ENCODE peak calls at places on chromosomes 16 and 17, in seven cellular contexts. E is stomach, F is H1, Q is HL-60, B is sigmoid colon, T is HepG2, V is Panc1. U is an unnamed sample.

GRCh38 chr17:58281511-58282011 is 826 bp upstream of the MPO start:
- DNase-seq in B (no peak), F (no peak), Q (peak), T (no peak), E (no peak), V (no peak), U (no peak)

GRCh38 chr17:35536664-35537160 is 766 bp downstream of the SLFN12L start:
- DNase-seq in Q (no peak), E (no peak), B (no peak), V (no peak), F (no peak), T (no peak), U (no peak)

GRCh38 chr16:85888405-85889331 is 10.3 kb upstream of the IRF8 start:
- DNase-seq in Q (no peak), E (no peak), T (peak), F (no peak), V (no peak), B (no peak), U (peak)

GRCh38 chr17:77995146-77995852 is 36.8 kb downstream of the TNRC6C start:
- DNase-seq in Q (no peak), V (no peak), T (no peak), B (no peak), E (no peak), F (no peak), U (no peak)

GRCh38 chr16:5678371-5678770 is 580.8 kb upstream of the EEF2KMT start:
- DNase-seq in Q (no peak), V (no peak), B (no peak), F (peak), T (no peak), E (no peak), U (no peak)

GRCh38 chr16:84643180-84643583 is 5.1 kb upstream of the KLHL36 start:
- DNase-seq in T (peak), F (no peak), Q (peak), V (no peak), E (peak), B (peak), U (no peak)

GRCh38 chr17:2174471-2175293 is 119.8 kb downstream of the HIC1 start:
- DNase-seq in V (no peak), Q (no peak), T (peak), E (no peak), F (no peak), B (peak), U (no peak)

GRCh38 chr17:21171309-21171922 is 42.5 kb downstream of the TMEM11 start:
- DNase-seq in B (no peak), T (no peak), E (no peak), F (no peak), V (no peak), Q (no peak), U (peak)

GRCh38 chr16:69410285-69410990 is 14.0 kb upstream of the CYB5B start:
- DNase-seq in T (no peak), E (no peak), V (no peak), B (no peak), F (no peak), Q (no peak), U (no peak)

GRCh38 chr16:88691924-88692560 is 5.7 kb upstream of the SNAI3 start:
- DNase-seq in F (no peak), V (no peak), Q (peak), E (no peak), T (no peak), B (no peak), U (no peak)

GRCh38 chr16:84724619-84725307 is 25.0 kb downstream of the USP10 start:
- DNase-seq in V (no peak), T (no peak), F (no peak), Q (no peak), B (no peak), E (no peak), U (no peak)

GRCh38 chr17:80605326-80606066 is 60.9 kb downstream of the RPTOR start:
- DNase-seq in F (no peak), V (peak), B (no peak), E (no peak), T (peak), Q (peak), U (peak)

GRCh38 chr16:3012828-3013420 is at the start of gene CLDN9:
- DNase-seq in T (no peak), B (no peak), V (no peak), Q (no peak), F (no peak), E (peak), U (no peak)

GRCh38 chr16:56281256-56281805 is 90.0 kb downstream of the GNAO1 start:
- DNase-seq in E (no peak), T (peak), B (no peak), Q (no peak), F (peak), V (no peak), U (no peak)

GRCh38 chr17:46931596-46931995 is 8.6 kb downstream of the GOSR2 start:
- DNase-seq in T (no peak), V (no peak), B (no peak), E (no peak), Q (no peak), F (no peak), U (no peak)

GRCh38 chr16:75319513-75320401 is 68.3 kb upstream of the BCAR1 start:
- DNase-seq in B (no peak), V (no peak), E (no peak), T (no peak), F (no peak), Q (no peak), U (no peak)

GRCh38 chr17:1686086-1686485 is 1.4 kb upstream of the PRPF8 start:
- DNase-seq in V (no peak), B (no peak), Q (no peak), F (no peak), T (no peak), E (no peak), U (no peak)

GRCh38 chr17:12365805-12366204 is 299.9 kb upstream of the MYOCD start:
- DNase-seq in V (no peak), B (peak), T (no peak), F (no peak), Q (no peak), E (no peak), U (no peak)

GRCh38 chr17:44113868-44114840 is 9.3 kb downstream of the HDAC5 start:
- DNase-seq in V (no peak), B (no peak), Q (no peak), T (no peak), F (no peak), E (no peak), U (no peak)

GRCh38 chr17:53934931-53935330 is 112.2 kb downstream of the KIF2B start:
- DNase-seq in E (no peak), F (no peak), T (no peak), B (no peak), Q (no peak), V (no peak), U (no peak)

GRCh38 chr17:65559802-65560627 is 1.4 kb downstream of the AXIN2 start:
- DNase-seq in F (no peak), B (no peak), V (no peak), E (peak), T (peak), Q (no peak), U (no peak)

GRCh38 chr16:46929378-46930332 is 43.8 kb downstream of the DNAJA2 start:
- DNase-seq in T (peak), B (peak), E (peak), F (peak), V (no peak), Q (peak), U (peak)

GRCh38 chr17:79925242-79925957 is 86.2 kb upstream of the CBX4 start:
- DNase-seq in T (no peak), E (peak), V (no peak), F (no peak), Q (no peak), B (no peak), U (no peak)

GRCh38 chr16:6682142-6682811 is 650.4 kb upstream of the RBFOX1 start:
- DNase-seq in V (peak), E (peak), B (no peak), F (peak), Q (peak), T (peak), U (peak)

GRCh38 chr16:31083556-31083955 is 5.2 kb downstream of the PRSS53 start:
- DNase-seq in E (no peak), B (no peak), F (no peak), Q (no peak), V (no peak), T (no peak), U (no peak)
- TF ChIP-seq POLR2AphosphoS5 in E (no peak), B (no peak), F (no peak), Q (peak), V (no peak), T (no peak), U (no peak)

GRCh38 chr17:40553694-40554534 is 11.4 kb downstream of the CCR7 start:
- DNase-seq in E (peak), B (peak), V (no peak), T (peak), F (no peak), Q (no peak), U (no peak)

GRCh38 chr17:40554646-40555295 is 10.5 kb downstream of the CCR7 start:
- DNase-seq in Q (no peak), F (no peak), B (no peak), V (no peak), T (no peak), E (peak), U (no peak)

GRCh38 chr17:40551091-40551873 is 14.0 kb downstream of the CCR7 start:
- DNase-seq in T (peak), V (peak), Q (no peak), B (peak), F (no peak), E (peak), U (no peak)

GRCh38 chr17:40551874-40552768 is 13.2 kb downstream of the CCR7 start:
- DNase-seq in E (peak), T (peak), Q (no peak), F (no peak), B (peak), V (peak), U (no peak)

GRCh38 chr17:40552806-40553693 is 12.2 kb downstream of the CCR7 start:
- DNase-seq in E (peak), F (no peak), B (peak), Q (no peak), V (no peak), T (no peak), U (no peak)
- TF ChIP-seq POLR2AphosphoS5 in E (no peak), F (no peak), B (no peak), Q (no peak), V (no peak), T (no peak), U (no peak)

GRCh38 chr17:18017958-18018357 is 21.0 kb downstream of the ATPAF2 start:
- DNase-seq in F (no peak), E (peak), B (peak), T (peak), Q (no peak), V (no peak), U (no peak)
- TF ChIP-seq POLR2AphosphoS5 in F (no peak), E (peak), B (no peak), T (no peak), Q (no peak), V (no peak), U (no peak)

GRCh38 chr16:71758293-71758760 is 33.8 kb upstream of the PHLPP2 start:
- DNase-seq in E (no peak), Q (no peak), T (peak), F (no peak), B (no peak), V (no peak), U (no peak)
- TF ChIP-seq POLR2AphosphoS5 in E (no peak), Q (no peak), T (no peak), F (no peak), B (no peak), V (no peak), U (no peak)

GRCh38 chr17:51819341-51819740 is 339.2 kb downstream of the CA10 start:
- DNase-seq in Q (no peak), E (no peak), V (no peak), T (no peak), B (no peak), F (no peak), U (no peak)
- TF ChIP-seq POLR2AphosphoS5 in Q (no peak), E (no peak), V (no peak), T (no peak), B (no peak), F (no peak), U (no peak)

DNA sequence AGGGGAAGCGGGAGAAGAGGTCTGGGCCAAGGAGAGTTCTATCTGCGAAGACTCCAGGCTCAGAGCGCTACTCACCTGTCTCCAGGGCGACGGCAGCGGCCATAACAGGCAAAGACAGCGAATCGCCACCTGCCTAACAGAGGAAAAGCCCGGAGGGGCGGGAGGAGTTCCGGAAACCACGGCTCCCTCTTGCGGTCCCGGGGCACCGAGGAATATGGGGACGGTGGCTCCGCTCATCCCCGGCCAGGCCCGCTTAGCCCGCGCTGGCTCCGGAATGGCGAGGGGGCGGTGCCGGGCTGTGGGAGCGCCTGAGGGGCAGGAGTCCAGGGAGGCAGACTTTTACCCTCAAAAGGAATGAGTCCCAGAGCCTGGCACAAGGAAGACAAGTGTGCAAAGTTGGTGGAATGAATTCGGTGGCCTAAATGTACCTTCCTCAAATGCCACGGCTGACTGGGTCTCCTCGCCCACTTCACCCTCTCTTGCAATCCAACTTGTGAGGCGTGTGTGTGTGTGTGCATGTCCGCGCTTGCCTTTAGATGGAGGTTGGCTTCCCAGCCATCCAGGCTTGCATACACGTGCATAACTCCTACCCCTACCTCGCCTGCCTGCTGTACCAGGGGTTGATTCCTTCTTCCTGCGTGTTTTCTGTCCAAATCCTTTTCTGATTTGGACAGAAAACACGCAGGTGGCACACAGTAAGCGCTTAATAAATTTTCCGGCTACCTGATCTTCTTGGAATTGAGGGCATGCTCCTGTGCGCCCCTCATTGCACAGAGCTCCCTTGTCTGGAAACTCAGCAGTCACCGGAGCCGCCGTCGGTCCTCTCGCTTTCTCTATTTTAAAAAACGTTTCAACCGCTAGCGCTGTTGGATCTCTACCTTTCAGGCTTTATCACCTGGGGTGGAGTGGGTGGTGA is 3.5 kb downstream of the C17orf100 start:
- DNase-seq in F (no peak), B (no peak), T (no peak), V (no peak), E (peak), Q (no peak), U (no peak)
- TF ChIP-seq POLR2AphosphoS5 in F (no peak), B (no peak), T (no peak), V (no peak), E (no peak), Q (no peak), U (no peak)

U was measured in GM12892.